ENCODE peak calls at places on chromosomes 13 and 19, in four cellular contexts. S is dorsolateral prefrontal cortex; M is AG08395; E is naive thymus-derived CD8-positive, alpha-beta T cell. I is an unnamed sample.

GRCh38 chr19:51735759-51736449 is 12.1 kb upstream of the HAS1 start:
- DNase-seq in S (no peak), M (peak), E (no peak), I (peak)

GRCh38 chr13:109959903-109960302 is 173.5 kb upstream of the IRS2 start:
- DNase-seq in S (no peak), M (no peak), E (no peak), I (no peak)

GRCh38 chr13:77079902-77080413 is 53.0 kb upstream of the FBXL3 start:
- DNase-seq in S (no peak), M (no peak), E (no peak), I (no peak)

GRCh38 chr19:42121666-42122069 is 10.6 kb downstream of the POU2F2 start:
- DNase-seq in S (no peak), M (peak), E (peak), I (peak)

GRCh38 chr13:46288570-46289259 is 77.0 kb downstream of the LRRC63 start:
- DNase-seq in S (no peak), M (peak), E (peak), I (peak)

GRCh38 chr13:52345048-52345447 is 60.9 kb downstream of the THSD1 start:
- DNase-seq in S (no peak), M (peak), E (no peak), I (no peak)

GRCh38 chr13:24741016-24741662 is 22.8 kb upstream of the RNF17 start:
- DNase-seq in S (no peak), M (no peak), E (no peak), I (no peak)

GRCh38 chr13:48564046-48564445 is 31.2 kb upstream of the RCBTB2 start:
- DNase-seq in S (no peak), M (no peak), E (no peak), I (no peak)

GRCh38 chr19:38711726-38712153 is 32.5 kb downstream of the CAPN12 start:
- DNase-seq in S (no peak), M (peak), E (no peak), I (peak)

GRCh38 chr19:50465986-50466771 is 10.1 kb upstream of the EMC10 start:
- DNase-seq in S (no peak), M (peak), E (no peak), I (peak)

GRCh38 chr13:84574851-84575250 is 692.6 kb upstream of the SLITRK1 start:
- DNase-seq in S (no peak), M (no peak), E (no peak), I (no peak)

GRCh38 chr13:35926859-35927530 is 204.2 kb downstream of the DCLK1 start:
- DNase-seq in S (no peak), M (no peak), E (no peak), I (no peak)

GRCh38 chr19:13428352-13428751 is 77.9 kb downstream of the CACNA1A start:
- DNase-seq in S (no peak), M (peak), E (peak), I (peak)

GRCh38 chr13:98970293-98970692 is 7.6 kb downstream of the DOCK9 start:
- DNase-seq in S (no peak), M (no peak), E (no peak), I (no peak)

GRCh38 chr19:37817180-37817911 is 38.0 kb upstream of the ZNF573 start:
- DNase-seq in S (peak), M (peak), E (peak), I (peak)

GRCh38 chr13:60811581-60811980 is 414.6 kb downstream of the TDRD3 start:
- DNase-seq in S (no peak), M (no peak), E (no peak), I (no peak)

I was measured in AG20443.